ENCODE peak calls at places on chromosome 9, in ten cellular contexts. R is D721Med, P is endothelial cell, T is gastrocnemius medialis, Y is GM13977, J is PC-9, O is LNCaP clone FGC, X is WTC11, M is AG04450, K is psoas muscle. A is an unnamed sample.

GRCh38 chr9:114929166-114929565 is 1.2 kb downstream of the TNFSF8 start:
- DNase-seq in R (no peak), P (no peak), T (no peak), Y (peak; percentile 22), J (no peak), O (no peak), X (no peak), M (no peak), K (no peak), A (no peak)

GRCh38 chr9:92740015-92740408 is 24.6 kb downstream of the BICD2 start:
- DNase-seq in R (no peak), P (no peak), T (no peak), Y (no peak), J (no peak), O (no peak), X (no peak), M (no peak), K (no peak), A (no peak)

GRCh38 chr9:124770359-124771020 is 621 bp downstream of the NR6A1 start:
- DNase-seq in R (no peak), P (peak; percentile 44), T (no peak), Y (peak; percentile 77), J (peak; percentile 28), O (no peak), X (peak; percentile 41), M (no peak), K (peak; percentile 60), A (peak; percentile 70)

GRCh38 chr9:136538599-136539426 is 7.0 kb downstream of the NOTCH1 start:
- DNase-seq in R (no peak), P (no peak), T (no peak), Y (peak; percentile 84), J (no peak), O (no peak), X (no peak), M (no peak), K (no peak), A (peak; percentile 74)

GRCh38 chr9:38027714-38028113 is 41.3 kb downstream of the SHB start:
- DNase-seq in R (no peak), P (no peak), T (no peak), Y (no peak), J (no peak), O (no peak), X (no peak), M (no peak), K (no peak), A (no peak)

GRCh38 chr9:29616844-29617243 is 2043.6 kb upstream of the C9orf72 start:
- DNase-seq in R (no peak), P (no peak), T (no peak), Y (no peak), J (no peak), O (no peak), X (no peak), M (no peak), K (no peak), A (no peak)

GRCh38 chr9:72382405-72382804 is 17.4 kb upstream of the ZFAND5 start:
- DNase-seq in R (no peak), P (no peak), T (no peak), Y (no peak), J (no peak), O (no peak), X (no peak), M (no peak), K (no peak), A (no peak)

GRCh38 chr9:99745085-99745484 is 76.6 kb upstream of the NR4A3 start:
- DNase-seq in R (no peak), P (no peak), T (no peak), Y (no peak), J (no peak), O (no peak), X (no peak), M (no peak), K (no peak), A (no peak)

GRCh38 chr9:132838291-132838690 is 39.8 kb downstream of the AK8 start:
- DNase-seq in R (no peak), P (no peak), T (no peak), Y (no peak), J (no peak), O (no peak), X (no peak), M (no peak), K (no peak), A (no peak)

GRCh38 chr9:77648458-77649108 is 461 bp upstream of the GNA14 start:
- DNase-seq in R (no peak), P (peak; percentile 63), T (no peak), Y (no peak), J (peak; percentile 70), O (peak; percentile 55), X (peak; percentile 75), M (no peak), K (peak; percentile 75), A (no peak)

GRCh38 chr9:125732562-125732961 is 14.6 kb upstream of the PBX3 start:
- DNase-seq in R (no peak), P (peak; percentile 24), T (no peak), Y (no peak), J (peak; percentile 5), O (no peak), X (peak; percentile 53), M (no peak), K (no peak), A (no peak)

GRCh38 chr9:127390563-127390962 is 6.4 kb upstream of the SLC2A8 start:
- DNase-seq in R (no peak), P (no peak), T (no peak), Y (no peak), J (peak; percentile 66), O (no peak), X (no peak), M (no peak), K (no peak), A (no peak)

GRCh38 chr9:13648676-13649075 is 369.2 kb upstream of the MPDZ start:
- DNase-seq in R (no peak), P (no peak), T (no peak), Y (no peak), J (no peak), O (no peak), X (no peak), M (no peak), K (no peak), A (no peak)

GRCh38 chr9:4090491-4090890 is 209.4 kb downstream of the GLIS3 start:
- DNase-seq in R (no peak), P (no peak), T (no peak), Y (no peak), J (no peak), O (no peak), X (no peak), M (no peak), K (no peak), A (no peak)
- TF ChIP-seq CTCF in R (no peak), P (no peak), T (no peak), Y (no peak), J (no peak), O (peak; percentile 17), X (no peak), M (no peak), K (no peak), A (no peak)

GRCh38 chr9:74138182-74138581 is 359.0 kb upstream of the RORB start:
- DNase-seq in R (no peak), P (no peak), T (no peak), Y (no peak), J (no peak), O (no peak), X (no peak), M (no peak), K (no peak), A (no peak)

GRCh38 chr9:74133921-74134320 is 363.2 kb upstream of the RORB start:
- DNase-seq in R (no peak), P (no peak), T (no peak), Y (no peak), J (no peak), O (no peak), X (no peak), M (no peak), K (no peak), A (no peak)

DNA sequence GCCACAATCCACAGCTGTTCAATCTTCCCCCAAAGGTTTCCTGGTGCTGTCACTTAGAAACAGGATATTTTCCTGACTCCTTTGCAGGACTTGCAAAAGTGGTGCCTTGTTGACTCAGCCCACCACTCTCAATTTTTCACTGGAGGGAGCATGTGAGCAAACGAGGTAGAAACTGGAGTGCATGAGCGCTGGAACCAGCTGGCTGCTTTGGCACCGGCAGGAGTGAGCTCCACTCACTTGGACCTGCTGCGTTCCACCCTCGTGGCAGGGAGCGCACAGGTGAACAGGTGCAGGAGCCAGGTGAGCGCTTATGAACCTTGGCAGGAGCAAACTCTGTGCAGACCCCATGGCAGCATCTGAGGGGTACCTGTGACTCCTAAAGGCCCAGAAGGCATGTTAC is 364.1 kb upstream of the RORB start:
- DNase-seq in R (no peak), P (no peak), T (no peak), Y (no peak), J (no peak), O (no peak), X (peak; percentile 39), M (no peak), K (no peak), A (no peak)
- TF ChIP-seq CTCF in R (no peak), P (no peak), T (no peak), Y (no peak), J (no peak), O (no peak), X (no peak), M (no peak), K (no peak), A (no peak)

GRCh38 chr9:103319979-103320378 is 324.8 kb downstream of the CYLC2 start:
- DNase-seq in R (no peak), P (no peak), T (no peak), Y (no peak), J (no peak), O (no peak), X (no peak), M (no peak), K (no peak), A (no peak)
- TF ChIP-seq CTCF in R (peak; percentile 17), P (no peak), T (no peak), Y (no peak), J (peak; percentile 45), O (no peak), X (peak; percentile 7), M (no peak), K (no peak), A (no peak)

GRCh38 chr9:130694205-130694604 is 625 bp downstream of the EXOSC2 start:
- DNase-seq in R (no peak), P (no peak), T (no peak), Y (no peak), J (no peak), O (no peak), X (no peak), M (no peak), K (no peak), A (no peak)

GRCh38 chr9:130689937-130690700 is 3.5 kb upstream of the EXOSC2 start:
- DNase-seq in R (no peak), P (no peak), T (peak; percentile 65), Y (peak; percentile 43), J (peak; percentile 83), O (peak; percentile 99), X (peak; percentile 42), M (peak; percentile 90), K (no peak), A (no peak)

GRCh38 chr9:130693426-130694191 is at the start of gene EXOSC2:
- DNase-seq in R (peak; percentile 87), P (peak; percentile 94), T (peak; percentile 98), Y (peak; percentile 98), J (peak; percentile 90), O (peak; percentile 97), X (peak; percentile 98), M (peak; percentile 96), K (peak; percentile 99), A (peak; percentile 99)

GRCh38 chr9:130693101-130693425 is 517 bp upstream of the EXOSC2 start:
- DNase-seq in R (no peak), P (no peak), T (no peak), Y (no peak), J (no peak), O (no peak), X (no peak), M (no peak), K (no peak), A (no peak)

GRCh38 chr9:130692365-130692764 is 1.2 kb upstream of the EXOSC2 start:
- DNase-seq in R (no peak), P (peak; percentile 93), T (no peak), Y (peak; percentile 7), J (no peak), O (no peak), X (peak; percentile 93), M (no peak), K (peak; percentile 66), A (no peak)
- TF ChIP-seq CTCF in R (no peak), P (peak; percentile 50), T (no peak), Y (peak; percentile 10), J (no peak), O (no peak), X (peak; percentile 27), M (peak; percentile 15), K (no peak), A (no peak)

A was measured in GM10248.